ENCODE peak calls at places on chromosomes 2 and 18, in nine cellular contexts. One of them, this sample, is unnamed.

GRCh38 chr2:128178650-128179460 is 87.9 kb downstream of the UGGT1 start:
- DNase-seq in left kidney: peak
- DNase-seq in SJSA1: peak
- DNase-seq in HCT116: peak
- DNase-seq in osteocyte: no peak
- DNase-seq in NCI-H2107: no peak
- DNase-seq in SW480: peak
- DNase-seq in effector memory CD8-positive, alpha-beta T cell: peak
- DNase-seq in dorsolateral prefrontal cortex: peak
- DNase-seq in this sample: peak

GRCh38 chr2:180010701-180011100 is 3.6 kb upstream of the CWC22 start:
- DNase-seq in left kidney: no peak
- DNase-seq in HCT116: no peak
- DNase-seq in SJSA1: no peak
- DNase-seq in effector memory CD8-positive, alpha-beta T cell: no peak
- DNase-seq in dorsolateral prefrontal cortex: no peak
- DNase-seq in SW480: no peak
- DNase-seq in NCI-H2107: no peak
- DNase-seq in osteocyte: no peak
- DNase-seq in this sample: no peak

GRCh38 chr2:241157841-241158545 is 7.7 kb downstream of the PPP1R7 start:
- DNase-seq in SJSA1: peak
- DNase-seq in dorsolateral prefrontal cortex: no peak
- DNase-seq in effector memory CD8-positive, alpha-beta T cell: no peak
- DNase-seq in left kidney: no peak
- DNase-seq in NCI-H2107: no peak
- DNase-seq in osteocyte: no peak
- DNase-seq in HCT116: no peak
- DNase-seq in SW480: no peak
- DNase-seq in this sample: no peak

GRCh38 chr18:13500891-13501887 is 225.2 kb downstream of the FAM210A start:
- DNase-seq in dorsolateral prefrontal cortex: peak
- DNase-seq in SW480: no peak
- DNase-seq in HCT116: no peak
- DNase-seq in SJSA1: no peak
- DNase-seq in effector memory CD8-positive, alpha-beta T cell: no peak
- DNase-seq in NCI-H2107: no peak
- DNase-seq in left kidney: peak
- DNase-seq in osteocyte: no peak
- DNase-seq in this sample: peak

GRCh38 chr2:158753561-158754302 is 41.4 kb upstream of the DAPL1 start:
- DNase-seq in SJSA1: no peak
- DNase-seq in dorsolateral prefrontal cortex: no peak
- DNase-seq in NCI-H2107: peak
- DNase-seq in left kidney: peak
- DNase-seq in effector memory CD8-positive, alpha-beta T cell: peak
- DNase-seq in osteocyte: no peak
- DNase-seq in SW480: peak
- DNase-seq in HCT116: peak
- DNase-seq in this sample: peak

GRCh38 chr2:5528741-5529140 is 163.4 kb upstream of the SOX11 start:
- DNase-seq in SW480: no peak
- DNase-seq in dorsolateral prefrontal cortex: no peak
- DNase-seq in osteocyte: no peak
- DNase-seq in effector memory CD8-positive, alpha-beta T cell: no peak
- DNase-seq in left kidney: no peak
- DNase-seq in SJSA1: no peak
- DNase-seq in HCT116: no peak
- DNase-seq in NCI-H2107: no peak
- DNase-seq in this sample: no peak

GRCh38 chr18:36114738-36115137 is 14.4 kb downstream of the SLC39A6 start:
- DNase-seq in osteocyte: no peak
- DNase-seq in NCI-H2107: no peak
- DNase-seq in SW480: no peak
- DNase-seq in dorsolateral prefrontal cortex: no peak
- DNase-seq in effector memory CD8-positive, alpha-beta T cell: no peak
- DNase-seq in SJSA1: no peak
- DNase-seq in left kidney: no peak
- DNase-seq in HCT116: no peak
- DNase-seq in this sample: no peak

GRCh38 chr2:64727843-64728463 is 74.2 kb upstream of the SERTAD2 start:
- DNase-seq in osteocyte: no peak
- DNase-seq in NCI-H2107: no peak
- DNase-seq in left kidney: peak
- DNase-seq in HCT116: no peak
- DNase-seq in dorsolateral prefrontal cortex: no peak
- DNase-seq in effector memory CD8-positive, alpha-beta T cell: no peak
- DNase-seq in SJSA1: no peak
- DNase-seq in SW480: no peak
- DNase-seq in this sample: no peak

GRCh38 chr18:37453754-37454153 is 111.8 kb downstream of the CELF4 start:
- DNase-seq in dorsolateral prefrontal cortex: no peak
- DNase-seq in osteocyte: no peak
- DNase-seq in left kidney: peak
- DNase-seq in HCT116: no peak
- DNase-seq in SW480: no peak
- DNase-seq in effector memory CD8-positive, alpha-beta T cell: no peak
- DNase-seq in SJSA1: no peak
- DNase-seq in NCI-H2107: no peak
- DNase-seq in this sample: no peak

GRCh38 chr18:59437851-59438250 is 78.8 kb upstream of the LMAN1 start:
- DNase-seq in SJSA1: no peak
- DNase-seq in effector memory CD8-positive, alpha-beta T cell: no peak
- DNase-seq in osteocyte: no peak
- DNase-seq in dorsolateral prefrontal cortex: no peak
- DNase-seq in SW480: no peak
- DNase-seq in NCI-H2107: no peak
- DNase-seq in left kidney: no peak
- DNase-seq in HCT116: no peak
- DNase-seq in this sample: no peak

GRCh38 chr2:240935101-240935876 is 29.2 kb downstream of the CROCC2 start:
- DNase-seq in left kidney: no peak
- DNase-seq in effector memory CD8-positive, alpha-beta T cell: no peak
- DNase-seq in SJSA1: peak
- DNase-seq in NCI-H2107: no peak
- DNase-seq in dorsolateral prefrontal cortex: peak
- DNase-seq in SW480: no peak
- DNase-seq in HCT116: no peak
- DNase-seq in osteocyte: peak
- DNase-seq in this sample: no peak

GRCh38 chr2:69499242-69499641 is 62.0 kb upstream of the NFU1 start:
- DNase-seq in effector memory CD8-positive, alpha-beta T cell: no peak
- DNase-seq in NCI-H2107: no peak
- DNase-seq in left kidney: no peak
- DNase-seq in SJSA1: no peak
- DNase-seq in HCT116: no peak
- DNase-seq in dorsolateral prefrontal cortex: no peak
- DNase-seq in SW480: no peak
- DNase-seq in osteocyte: no peak
- DNase-seq in this sample: no peak

GRCh38 chr2:133737597-133737996 is 169.3 kb upstream of the NCKAP5 start:
- DNase-seq in SJSA1: no peak
- DNase-seq in dorsolateral prefrontal cortex: no peak
- DNase-seq in SW480: no peak
- DNase-seq in osteocyte: no peak
- DNase-seq in HCT116: no peak
- DNase-seq in effector memory CD8-positive, alpha-beta T cell: no peak
- DNase-seq in NCI-H2107: no peak
- DNase-seq in left kidney: no peak
- DNase-seq in this sample: no peak

GRCh38 chr2:5064687-5065086 is 627.5 kb upstream of the SOX11 start:
- DNase-seq in osteocyte: no peak
- DNase-seq in effector memory CD8-positive, alpha-beta T cell: no peak
- DNase-seq in SJSA1: no peak
- DNase-seq in left kidney: no peak
- DNase-seq in NCI-H2107: no peak
- DNase-seq in dorsolateral prefrontal cortex: no peak
- DNase-seq in SW480: no peak
- DNase-seq in HCT116: no peak
- DNase-seq in this sample: no peak

GRCh38 chr2:179071810-179072355 is 21.9 kb upstream of the CCDC141 start:
- DNase-seq in SW480: peak
- DNase-seq in left kidney: no peak
- DNase-seq in NCI-H2107: no peak
- DNase-seq in HCT116: no peak
- DNase-seq in SJSA1: no peak
- DNase-seq in dorsolateral prefrontal cortex: no peak
- DNase-seq in osteocyte: no peak
- DNase-seq in effector memory CD8-positive, alpha-beta T cell: no peak
- DNase-seq in this sample: no peak

GRCh38 chr18:52237551-52237950 is 102.4 kb upstream of the DCC start:
- DNase-seq in effector memory CD8-positive, alpha-beta T cell: no peak
- DNase-seq in NCI-H2107: no peak
- DNase-seq in SW480: no peak
- DNase-seq in dorsolateral prefrontal cortex: no peak
- DNase-seq in HCT116: no peak
- DNase-seq in osteocyte: no peak
- DNase-seq in SJSA1: no peak
- DNase-seq in left kidney: no peak
- DNase-seq in this sample: peak